ENCODE peak calls at places on chromosomes 3 and 15, in four cellular contexts. J is GM19239, I is HFFc6, T is GM03348. W is an unnamed sample.

GRCh38 chr3:48847053-48847585 is 555 bp downstream of the PRKAR2A start:
- DNase-seq in J (peak), I (peak), T (peak), W (peak)

GRCh38 chr3:184260571-184261269 is 633 bp downstream of the CAMK2N2 start:
- DNase-seq in I (no peak), T (no peak), J (no peak), W (no peak)

GRCh38 chr15:51377038-51377761 is 35.7 kb downstream of the GLDN start:
- DNase-seq in I (peak), J (no peak), T (peak), W (no peak)

GRCh38 chr3:34882764-34883163 is 756.6 kb upstream of the ARPP21 start:
- DNase-seq in J (no peak), T (no peak), I (no peak), W (no peak)

GRCh38 chr3:71010731-71011455 is 572.6 kb downstream of the FOXP1 start:
- DNase-seq in J (peak), I (no peak), T (no peak), W (peak)

GRCh38 chr3:165464736-165465135 is 268.6 kb upstream of the SLITRK3 start:
- DNase-seq in J (no peak), I (no peak), T (peak), W (no peak)

GRCh38 chr3:156300929-156301806 is 180.8 kb downstream of the KCNAB1 start:
- DNase-seq in J (no peak), I (no peak), T (no peak), W (no peak)

GRCh38 chr3:114299421-114299820 is 5.6 kb downstream of the TIGIT start:
- DNase-seq in J (no peak), I (peak), T (peak), W (peak)

GRCh38 chr15:54687628-54688027 is 509.1 kb downstream of the RSL24D1 start:
- DNase-seq in I (no peak), J (no peak), T (no peak), W (no peak)

GRCh38 chr3:184982058-184982457 is 170.1 kb downstream of the VPS8 start:
- DNase-seq in J (no peak), I (no peak), T (no peak), W (no peak)

GRCh38 chr3:194298331-194299227 is 52.5 kb downstream of the CPN2 start:
- DNase-seq in T (no peak), J (no peak), I (no peak), W (no peak)

GRCh38 chr3:137020315-137020714 is 62.5 kb downstream of the IL20RB start:
- DNase-seq in I (no peak), J (no peak), T (no peak), W (no peak)

GRCh38 chr3:155870945-155871745 is 695 bp downstream of the GMPS start:
- DNase-seq in I (peak), T (peak), J (no peak), W (peak)

GRCh38 chr3:19748782-19749447 is 185.1 kb downstream of the EFHB start:
- DNase-seq in T (no peak), I (no peak), J (no peak), W (no peak)

GRCh38 chr15:68819451-68820204 is 1.1 kb downstream of the ANP32A start:
- DNase-seq in J (no peak), T (peak), I (peak), W (peak)

GRCh38 chr3:191329654-191330308 is 545 bp downstream of the UTS2B start:
- DNase-seq in I (peak), J (no peak), T (peak), W (no peak)

GRCh38 chr15:41806291-41807181 is 21.4 kb upstream of the JMJD7 start:
- DNase-seq in I (no peak), J (no peak), T (no peak), W (no peak)

GRCh38 chr3:80688814-80689213 is 921.0 kb upstream of the ROBO1 start:
- DNase-seq in I (no peak), J (no peak), T (peak), W (no peak)

GRCh38 chr3:72270072-72270611 is 485.2 kb upstream of the PROK2 start:
- DNase-seq in J (no peak), I (peak), T (peak), W (no peak)

GRCh38 chr3:37707428-37708372 is 154.0 kb upstream of the CTDSPL start:
- DNase-seq in I (no peak), J (no peak), T (no peak), W (no peak)

GRCh38 chr3:97658670-97659285 is 105.8 kb upstream of the ARL6 start:
- DNase-seq in I (peak), J (no peak), T (peak), W (no peak)

GRCh38 chr3:118180853-118181252 is 853.8 kb downstream of the IGSF11 start:
- DNase-seq in J (no peak), T (no peak), I (no peak), W (no peak)

GRCh38 chr3:101675709-101676218 is 1.2 kb downstream of the ZBTB11 start:
- DNase-seq in J (no peak), I (no peak), T (no peak), W (no peak)

GRCh38 chr3:40042752-40043443 is 233.5 kb downstream of the MYRIP start:
- DNase-seq in T (no peak), I (peak), J (no peak), W (no peak)

GRCh38 chr3:1870738-1871137 is 227.9 kb upstream of the CNTN4 start:
- DNase-seq in J (no peak), I (no peak), T (no peak), W (no peak)

GRCh38 chr3:63864008-63864871 is 573 bp downstream of the ATXN7 start:
- DNase-seq in T (peak), J (peak), I (no peak), W (peak)

GRCh38 chr15:64845183-64845611 is 3.5 kb downstream of the PLEKHO2 start:
- DNase-seq in T (peak), I (no peak), J (no peak), W (no peak)

GRCh38 chr15:90560229-90560771 is 30.6 kb downstream of the CRTC3 start:
- DNase-seq in I (peak), T (peak), J (no peak), W (no peak)

GRCh38 chr15:75834011-75834410 is 9.2 kb upstream of the UBE2Q2 start:
- DNase-seq in J (no peak), T (no peak), I (no peak), W (no peak)

GRCh38 chr15:68623301-68623892 is 44.6 kb downstream of the CORO2B start:
- DNase-seq in I (no peak), J (no peak), T (no peak), W (no peak)

GRCh38 chr3:33067484-33067883 is 29.5 kb downstream of the GLB1 start:
- DNase-seq in I (peak), T (no peak), J (no peak), W (no peak)

GRCh38 chr3:82802501-82802900 is 1041.1 kb upstream of the GBE1 start:
- DNase-seq in J (no peak), T (no peak), I (no peak), W (no peak)

GRCh38 chr3:117399311-117400068 is 689.9 kb downstream of the TUSC7 start:
- DNase-seq in J (no peak), I (no peak), T (peak), W (no peak)

GRCh38 chr15:38696120-38696727 is 131.6 kb upstream of the RASGRP1 start:
- DNase-seq in J (no peak), T (peak), I (peak), W (peak)

GRCh38 chr3:126261037-126261436 is 80.7 kb upstream of the ALDH1L1 start:
- DNase-seq in I (peak), T (peak), J (no peak), W (no peak)

GRCh38 chr3:98986073-98986472 is 84.6 kb upstream of the DCBLD2 start:
- DNase-seq in T (peak), J (no peak), I (peak), W (no peak)

W was measured in activated naive CD4-positive, alpha-beta T cell treated with anti-CD3 and anti-CD28 coated beads, Interleukin-2, amount 50 U/mL, for 16 hours.